ENCODE peak calls at places on chromosomes 13 and 19, in four cellular contexts. Q is adrenal gland, A is stomach, N is breast epithelium. P is an unnamed sample. For H3K36me3 and H3K27me3, the result is how much of the 10 kb centered on the place peaks cover.

GRCh38 chr13:106499905-106500304 is 35.6 kb downstream of the EFNB2 start:
- DNase-seq in Q (no peak), A (no peak), N (no peak), P (no peak)

GRCh38 chr13:29845440-29846056 is 4.9 kb downstream of the UBL3 start:
- DNase-seq in Q (no peak), A (no peak), N (no peak), P (no peak)

GRCh38 chr19:10074153-10074552 is 12.0 kb upstream of the SHFL start:
- DNase-seq in Q (no peak), A (no peak), N (no peak), P (no peak)

GRCh38 chr19:31530781-31531180 is 181.5 kb upstream of the TSHZ3 start:
- DNase-seq in Q (no peak), A (no peak), N (no peak), P (no peak)

GRCh38 chr19:43432866-43433673 is 18.4 kb downstream of the TEX101 start:
- DNase-seq in Q (peak), A (peak), N (no peak), P (peak)

GRCh38 chr13:22195726-22196125 is 524.9 kb downstream of the FGF9 start:
- DNase-seq in Q (no peak), A (no peak), N (no peak), P (no peak)

GRCh38 chr13:75226092-75226491 is 255.9 kb downstream of the TBC1D4 start:
- DNase-seq in Q (no peak), A (no peak), N (no peak), P (peak)

GRCh38 chr19:46635920-46636761 is at the start of gene GNG8:
- DNase-seq in Q (no peak), A (no peak), N (no peak), P (no peak)

GRCh38 chr19:28239270-28239669 is 973.7 kb downstream of the UQCRFS1 start:
- DNase-seq in Q (no peak), A (no peak), N (no peak), P (no peak)

GRCh38 chr19:39297931-39298634 is 1.9 kb downstream of the IFNL1 start:
- DNase-seq in Q (no peak), A (peak), N (no peak), P (peak)

GRCh38 chr13:46577656-46578589 is 25.0 kb downstream of the LRCH1 start:
- DNase-seq in Q (no peak), A (no peak), N (no peak), P (no peak)

GRCh38 chr19:21483589-21484170 is 21.7 kb upstream of the ZNF429 start:
- DNase-seq in Q (peak), A (peak), N (peak), P (peak)

GRCh38 chr13:63414247-63414646 is 1998.6 kb upstream of the PCDH20 start:
- DNase-seq in Q (no peak), A (no peak), N (no peak), P (no peak)

GRCh38 chr19:33400856-33401682 is 27.6 kb downstream of the CEBPG start:
- DNase-seq in Q (peak), A (no peak), N (no peak), P (peak)

GRCh38 chr13:105050696-105051095 is 1484.8 kb downstream of the EFNB2 start:
- DNase-seq in Q (no peak), A (no peak), N (no peak), P (no peak)

GRCh38 chr13:37475966-37476365 is 122.6 kb downstream of the POSTN start:
- DNase-seq in Q (no peak), A (no peak), N (no peak), P (no peak)

GRCh38 chr13:44609137-44609536 is 33.0 kb upstream of the TSC22D1 start:
- DNase-seq in Q (no peak), A (no peak), N (no peak), P (no peak)

GRCh38 chr13:26758496-26759155 is 2.0 kb downstream of the GPR12 start:
- DNase-seq in Q (no peak), A (no peak), N (no peak), P (no peak)

GRCh38 chr13:26759156-26759906 is 1.3 kb downstream of the GPR12 start:
- DNase-seq in Q (no peak), A (no peak), N (no peak), P (no peak)

GRCh38 chr13:26760835-26761582 is 423 bp upstream of the GPR12 start:
- DNase-seq in Q (no peak), A (no peak), N (no peak), P (no peak)

GRCh38 chr13:26759907-26760834 is at the start of gene GPR12:
- DNase-seq in Q (no peak), A (no peak), N (no peak), P (no peak)
- TF ChIP-seq CTCF in Q (no peak), A (no peak), N (no peak), P (no peak)

GRCh38 chr13:97100821-97101220 is 106.5 kb upstream of the OXGR1 start:
- DNase-seq in Q (no peak), A (no peak), N (no peak), P (no peak)
- H3K36me3 ChIP-seq in Q (under half), A (under half), N (under half), P (under half)

GRCh38 chr13:20151016-20151415 is 9.8 kb downstream of the GJA3 start:
- DNase-seq in Q (no peak), A (no peak), N (no peak), P (no peak)

GRCh38 chr13:20148501-20149183 is 12.2 kb downstream of the GJA3 start:
- DNase-seq in Q (no peak), A (no peak), N (no peak), P (no peak)

GRCh38 chr13:20151612-20152011 is 9.2 kb downstream of the GJA3 start:
- DNase-seq in Q (no peak), A (no peak), N (no peak), P (no peak)

GRCh38 chr13:20150561-20150960 is 10.3 kb downstream of the GJA3 start:
- DNase-seq in Q (no peak), A (no peak), N (no peak), P (no peak)

DNA sequence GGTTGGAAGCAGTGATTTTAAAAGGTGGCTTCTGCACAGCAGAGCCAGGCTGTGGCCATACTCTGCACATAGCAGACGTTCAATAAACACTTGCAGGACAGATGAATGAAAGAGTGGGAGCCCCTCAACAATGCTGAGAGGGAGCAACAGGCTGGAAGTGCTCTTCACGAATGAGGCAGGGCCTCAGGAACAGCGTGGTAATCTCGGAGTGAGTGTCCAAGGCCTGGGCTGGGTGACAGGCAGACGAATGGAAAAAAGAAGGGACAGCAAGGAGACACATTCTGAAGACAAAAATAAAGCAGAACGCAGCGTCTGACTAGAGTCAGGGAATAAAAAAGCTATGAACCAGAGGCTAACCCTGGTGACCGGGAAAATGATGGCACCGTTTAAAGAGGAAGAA is 11.1 kb downstream of the GJA3 start:
- DNase-seq in Q (no peak), A (no peak), N (no peak), P (no peak)
- H3K27me3 ChIP-seq in Q (under half), A (half or more), N (under half), P (under half)

GRCh38 chr13:49419292-49419691 is 24.6 kb downstream of the CAB39L start:
- DNase-seq in Q (peak), A (no peak), N (no peak), P (no peak)

GRCh38 chr13:49418206-49418605 is 25.7 kb downstream of the CAB39L start:
- DNase-seq in Q (no peak), A (no peak), N (no peak), P (no peak)

GRCh38 chr13:49421391-49421790 is 22.5 kb downstream of the CAB39L start:
- DNase-seq in Q (no peak), A (no peak), N (no peak), P (no peak)
- TF ChIP-seq CTCF in Q (peak), A (no peak), N (no peak), P (no peak)